ENCODE peak calls at places on chromosome 18, in four cellular contexts. G is SJSA1, K is amniotic stem cell, F is foreskin fibroblast. S is an unnamed sample.
A peak's percentile ranks its signal among the peaks of the same experiment; 100 is the strongest.

GRCh38 chr18:59606193-59607175 is 90.7 kb downstream of the CCBE1 start:
- DNase-seq in F (peak; percentile 76), K (peak; percentile 11), G (peak; percentile 92), S (peak; percentile 27)

GRCh38 chr18:22285299-22286140 is 116.1 kb downstream of the GATA6 start:
- DNase-seq in K (no peak), G (no peak), F (no peak), S (no peak)

GRCh38 chr18:21315741-21316187 is 73.7 kb downstream of the GREB1L start:
- DNase-seq in K (no peak), G (no peak), F (no peak), S (no peak)

GRCh38 chr18:21404426-21404825 is 162.4 kb downstream of the GREB1L start:
- DNase-seq in F (no peak), G (no peak), K (no peak), S (no peak)

GRCh38 chr18:57438669-57439616 is 3.8 kb downstream of the ONECUT2 start:
- DNase-seq in G (no peak), K (no peak), F (no peak), S (no peak)

GRCh38 chr18:213505-213904 is 54.3 kb downstream of the THOC1 start:
- DNase-seq in F (no peak), G (no peak), K (no peak), S (no peak)

GRCh38 chr18:24771300-24771699 is 310.9 kb downstream of the HRH4 start:
- DNase-seq in K (no peak), F (no peak), G (no peak), S (no peak)

GRCh38 chr18:46167971-46168370 is 63.8 kb downstream of the HAUS1 start:
- DNase-seq in G (no peak), K (no peak), F (no peak), S (no peak)

GRCh38 chr18:34697233-34697632 is 12.9 kb upstream of the DTNA start:
- DNase-seq in K (no peak), F (peak; percentile 38), G (no peak), S (no peak)

GRCh38 chr18:76923485-76924085 is 101.2 kb downstream of the ZNF236 start:
- DNase-seq in K (no peak), F (peak; percentile 21), G (no peak), S (no peak)

GRCh38 chr18:45589559-45590041 is 25.7 kb upstream of the SLC14A2 start:
- DNase-seq in G (peak; percentile 79), K (peak; percentile 46), F (peak; percentile 94), S (peak; percentile 60)

GRCh38 chr18:59271606-59272220 is 1.5 kb downstream of the RAX start:
- DNase-seq in K (no peak), F (no peak), G (no peak), S (no peak)

GRCh38 chr18:69845588-69846506 is 101.8 kb downstream of the CD226 start:
- DNase-seq in K (no peak), F (no peak), G (no peak), S (no peak)

GRCh38 chr18:3664563-3665178 is 214.7 kb downstream of the TGIF1 start:
- DNase-seq in K (no peak), F (no peak), G (no peak), S (no peak)

GRCh38 chr18:33717339-33717738 is 139.3 kb downstream of the ASXL3 start:
- DNase-seq in G (no peak), F (no peak), K (no peak), S (no peak)

GRCh38 chr18:57425096-57425495 is 10.1 kb upstream of the ONECUT2 start:
- DNase-seq in G (no peak), F (no peak), K (no peak), S (no peak)

GRCh38 chr18:42268793-42269192 is 313.8 kb downstream of the PIK3C3 start:
- DNase-seq in G (peak; percentile 51), K (no peak), F (no peak), S (no peak)

GRCh38 chr18:11937874-11938478 is 29.9 kb upstream of the MPPE1 start:
- DNase-seq in G (peak; percentile 57), K (peak; percentile 49), F (peak; percentile 86), S (no peak)

GRCh38 chr18:7177131-7177744 is 53.7 kb upstream of the LRRC30 start:
- DNase-seq in G (peak; percentile 51), F (peak; percentile 86), K (peak; percentile 67), S (peak; percentile 47)

GRCh38 chr18:47944972-47945843 is 14.7 kb upstream of the SMAD2 start:
- DNase-seq in F (peak; percentile 39), G (no peak), K (peak; percentile 5), S (no peak)

GRCh38 chr18:57970356-57971095 is 73.5 kb upstream of the NEDD4L start:
- DNase-seq in F (no peak), K (no peak), G (no peak), S (no peak)

GRCh38 chr18:48033770-48034650 is 103.6 kb upstream of the SMAD2 start:
- DNase-seq in K (no peak), F (no peak), G (no peak), S (no peak)

GRCh38 chr18:11251891-11252270 is 102.5 kb upstream of the PIEZO2 start:
- DNase-seq in K (no peak), G (no peak), F (peak; percentile 55), S (no peak)

GRCh38 chr18:67513285-67513684 is 3.2 kb downstream of the DSEL start:
- DNase-seq in G (no peak), F (no peak), K (no peak), S (no peak)

GRCh38 chr18:26993568-26993967 is 128.1 kb upstream of the AQP4 start:
- DNase-seq in G (no peak), F (no peak), K (no peak), S (no peak)

GRCh38 chr18:50193796-50194622 is 938 bp downstream of the MYO5B start:
- DNase-seq in G (no peak), F (no peak), K (no peak), S (no peak)

GRCh38 chr18:79642626-79643025 is 37.0 kb upstream of the CTDP1 start:
- DNase-seq in K (no peak), G (no peak), F (no peak), S (no peak)

GRCh38 chr18:74342416-74343043 is 26.9 kb downstream of the C18orf63 start:
- DNase-seq in F (peak; percentile 75), K (peak; percentile 52), G (no peak), S (peak; percentile 41)

GRCh38 chr18:26258711-26259110 is 32.5 kb downstream of the TAF4B start:
- DNase-seq in G (no peak), F (no peak), K (no peak), S (no peak)

GRCh38 chr18:36143391-36143790 is 13.7 kb downstream of the ELP2 start:
- DNase-seq in F (no peak), K (no peak), G (no peak), S (no peak)

GRCh38 chr18:75226301-75226955 is 15.8 kb downstream of the TSHZ1 start:
- DNase-seq in G (no peak), K (no peak), F (peak; percentile 50), S (no peak)

S was measured in non-pigmented ciliary epithelial cell.